ENCODE peak calls at places on chromosomes 6 and 20, in seven cellular contexts. O, F, V, X, T, M and Q are unnamed samples.

GRCh38 chr20:39605908-39606307 is 643.8 kb downstream of the DHX35 start:
- DNase-seq in O (no peak), T (no peak), M (no peak), F (no peak), X (no peak), V (peak), Q (no peak)

GRCh38 chr6:26394289-26394688 is 7.8 kb upstream of the BTN3A1 start:
- DNase-seq in M (no peak), X (no peak), T (no peak), O (peak), V (peak), F (no peak), Q (peak)

GRCh38 chr20:54044156-54044555 is 26.2 kb downstream of the BCAS1 start:
- DNase-seq in F (no peak), M (no peak), V (no peak), X (no peak), O (peak), T (no peak), Q (peak)

GRCh38 chr6:65531545-65531944 is 175.5 kb downstream of the EYS start:
- DNase-seq in V (no peak), F (no peak), M (no peak), O (no peak), T (no peak), X (no peak), Q (no peak)

GRCh38 chr6:3732345-3733141 is 19.0 kb downstream of the PXDC1 start:
- DNase-seq in T (peak), M (peak), F (peak), O (peak), V (peak), X (peak), Q (peak)

GRCh38 chr6:161870236-161870901 is 596.5 kb upstream of the AGPAT4 start:
- DNase-seq in V (no peak), O (no peak), M (no peak), X (no peak), F (no peak), T (no peak), Q (no peak)

GRCh38 chr6:251920-252319 is 40.4 kb upstream of the DUSP22 start:
- DNase-seq in T (no peak), V (no peak), M (no peak), F (no peak), X (no peak), O (no peak), Q (no peak)

GRCh38 chr6:160084198-160084776 is 37.3 kb upstream of the SLC22A1 start:
- DNase-seq in V (no peak), X (no peak), M (no peak), F (no peak), T (no peak), O (no peak), Q (no peak)

GRCh38 chr20:5067877-5068276 is 51.9 kb downstream of the PCNA start:
- DNase-seq in M (no peak), T (no peak), F (no peak), V (peak), O (no peak), X (no peak), Q (no peak)

GRCh38 chr6:74606488-74607135 is 599.2 kb downstream of the COL12A1 start:
- DNase-seq in T (peak), F (no peak), X (no peak), V (peak), M (no peak), O (peak), Q (peak)

GRCh38 chr6:12567682-12568081 is 148.9 kb upstream of the PHACTR1 start:
- DNase-seq in T (no peak), X (no peak), V (no peak), F (no peak), M (no peak), O (no peak), Q (no peak)

GRCh38 chr20:6767536-6768227 is at the start of gene BMP2:
- DNase-seq in V (no peak), O (peak), F (peak), X (peak), M (peak), T (peak), Q (peak)

GRCh38 chr6:141521440-141521839 is 611.3 kb upstream of the GJE1 start:
- DNase-seq in T (no peak), F (no peak), X (no peak), O (no peak), V (no peak), M (no peak), Q (peak)

GRCh38 chr6:152143359-152143758 is 335.9 kb downstream of the ESR1 start:
- DNase-seq in F (no peak), T (no peak), V (no peak), X (no peak), O (no peak), M (no peak), Q (no peak)

GRCh38 chr6:87968435-87969278 is 79.0 kb upstream of the SPACA1 start:
- DNase-seq in O (peak), X (peak), F (no peak), M (peak), T (peak), V (no peak), Q (no peak)

GRCh38 chr6:136593748-136594490 is 43.7 kb upstream of the MAP7 start:
- DNase-seq in M (no peak), T (peak), F (no peak), O (peak), V (peak), X (no peak), Q (peak)

GRCh38 chr6:88490865-88491264 is 324.7 kb upstream of the CNR1 start:
- DNase-seq in M (no peak), T (no peak), V (no peak), F (no peak), X (no peak), O (no peak), Q (no peak)

GRCh38 chr6:27871919-27872633 is 40.1 kb downstream of the OR2B2 start:
- DNase-seq in V (peak), T (peak), F (peak), X (peak), M (peak), O (peak), Q (peak)

DNA sequence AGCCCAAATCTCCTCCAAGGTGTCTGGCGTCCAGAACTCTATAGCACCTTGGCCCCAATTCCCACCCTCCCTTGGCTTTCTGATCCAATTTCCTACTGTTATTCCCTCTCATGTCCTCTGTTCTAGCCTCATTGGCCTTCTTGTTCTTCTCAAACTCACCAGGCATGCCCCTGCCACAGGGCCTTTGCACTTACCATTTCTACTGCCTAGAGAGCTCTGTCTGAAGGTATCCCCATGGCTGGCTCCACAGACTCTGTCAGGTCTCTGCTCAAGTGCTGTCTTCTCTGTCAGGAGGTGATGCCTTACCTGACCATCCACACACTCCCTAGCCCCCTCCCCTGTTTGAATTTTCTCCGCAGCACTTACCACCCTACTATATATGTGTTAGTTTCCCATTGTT is 5.6 kb upstream of the BMP6 start:
- DNase-seq in V (no peak), T (no peak), X (no peak), O (no peak), F (no peak), M (no peak), Q (no peak)
- H3K4ac ChIP-seq in V (no peak), T (no peak), X (no peak), O (no peak), F (no peak), M (no peak), Q (no peak)

GRCh38 chr6:40457261-40457660 is 129.9 kb downstream of the LRFN2 start:
- DNase-seq in F (no peak), X (no peak), O (no peak), V (no peak), M (no peak), T (no peak), Q (no peak)

GRCh38 chr6:40461643-40462042 is 125.5 kb downstream of the LRFN2 start:
- DNase-seq in M (no peak), F (no peak), O (no peak), X (no peak), T (no peak), V (no peak), Q (no peak)

GRCh38 chr6:40450483-40450882 is 136.7 kb downstream of the LRFN2 start:
- DNase-seq in O (no peak), T (no peak), X (no peak), F (no peak), M (no peak), V (no peak), Q (no peak)

GRCh38 chr6:40456390-40457013 is 130.7 kb downstream of the LRFN2 start:
- DNase-seq in V (no peak), O (no peak), X (no peak), F (no peak), T (no peak), M (no peak), Q (no peak)

DNA sequence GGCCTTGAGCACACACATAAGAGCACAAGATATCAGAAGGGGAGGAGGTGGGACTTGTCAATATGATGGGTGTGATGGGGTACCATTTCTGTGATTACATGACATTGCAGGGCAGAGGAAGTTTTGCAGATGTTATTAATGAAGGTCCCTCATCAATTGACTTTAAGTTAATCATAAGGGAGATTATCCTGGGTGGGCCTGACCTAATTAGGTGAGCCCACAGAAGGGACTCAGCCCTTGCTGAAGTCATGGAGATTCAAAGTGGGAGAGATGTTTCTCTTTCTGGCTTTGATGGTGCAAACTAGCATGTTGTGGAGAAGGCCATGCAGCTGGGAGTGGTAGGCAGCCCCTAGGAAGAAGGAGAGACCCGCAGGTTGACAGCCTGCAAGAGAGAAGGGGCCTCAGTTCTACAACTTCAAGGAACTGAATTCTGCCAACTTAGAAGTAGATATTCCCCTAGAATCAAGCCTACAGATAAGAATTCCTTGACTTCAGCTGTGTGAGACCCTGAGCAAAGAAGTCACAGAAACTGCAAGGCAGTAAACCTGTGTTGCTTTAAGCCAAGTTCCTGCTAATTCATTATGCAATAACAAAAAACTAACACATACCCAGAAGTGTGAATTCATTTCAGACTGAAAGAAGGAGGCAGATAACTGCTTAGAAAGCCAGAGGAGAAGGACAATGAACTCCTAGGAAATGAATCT is 131.3 kb downstream of the LRFN2 start:
- DNase-seq in M (no peak), V (no peak), F (no peak), X (no peak), O (no peak), T (no peak), Q (no peak)
- H3K4ac ChIP-seq in M (no peak), V (no peak), F (no peak), X (no peak), O (no peak), T (no peak), Q (no peak)

GRCh38 chr20:14114049-14114448 is 118.7 kb downstream of the MACROD2 start:
- DNase-seq in T (no peak), V (no peak), F (no peak), M (no peak), X (no peak), O (no peak), Q (no peak)
- H3K4ac ChIP-seq in T (no peak), V (no peak), F (no peak), M (no peak), X (no peak), O (no peak), Q (no peak)

GRCh38 chr20:51354191-51354768 is 188.2 kb downstream of the NFATC2 start:
- DNase-seq in O (peak), T (no peak), X (no peak), M (no peak), F (no peak), V (no peak), Q (peak)
- H3K4ac ChIP-seq in O (no peak), T (no peak), X (no peak), M (no peak), F (no peak), V (no peak), Q (peak)

DNA sequence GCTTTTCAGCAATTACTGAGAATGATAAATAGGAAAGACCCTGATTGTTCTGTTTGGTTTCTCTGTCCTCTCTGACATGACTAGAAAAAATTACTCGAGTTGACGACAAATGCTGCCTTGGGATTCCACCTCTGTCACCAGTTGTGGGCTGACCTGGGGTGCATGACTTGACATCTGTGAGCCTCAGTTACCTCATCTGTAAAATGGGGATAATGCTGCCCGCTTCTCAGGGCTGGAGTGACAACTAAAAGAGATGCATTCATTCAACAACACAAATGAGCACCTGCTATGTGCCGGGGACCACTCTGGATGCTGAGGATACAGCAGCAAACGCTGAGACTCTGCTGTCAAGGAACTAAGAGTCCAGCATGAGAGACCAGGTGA is 94.8 kb downstream of the NFATC2 start:
- DNase-seq in T (no peak), M (no peak), X (no peak), F (no peak), V (no peak), O (no peak), Q (no peak)
- H3K4ac ChIP-seq in T (no peak), M (no peak), X (no peak), F (no peak), V (peak), O (peak), Q (peak)

GRCh38 chr6:85089255-85089654 is 324.9 kb upstream of the TBX18 start:
- DNase-seq in M (no peak), X (no peak), O (no peak), V (no peak), F (no peak), T (no peak), Q (no peak)

GRCh38 chr6:85081102-85081501 is 316.7 kb upstream of the TBX18 start:
- DNase-seq in F (no peak), M (no peak), O (no peak), X (no peak), T (no peak), V (no peak), Q (no peak)

DNA sequence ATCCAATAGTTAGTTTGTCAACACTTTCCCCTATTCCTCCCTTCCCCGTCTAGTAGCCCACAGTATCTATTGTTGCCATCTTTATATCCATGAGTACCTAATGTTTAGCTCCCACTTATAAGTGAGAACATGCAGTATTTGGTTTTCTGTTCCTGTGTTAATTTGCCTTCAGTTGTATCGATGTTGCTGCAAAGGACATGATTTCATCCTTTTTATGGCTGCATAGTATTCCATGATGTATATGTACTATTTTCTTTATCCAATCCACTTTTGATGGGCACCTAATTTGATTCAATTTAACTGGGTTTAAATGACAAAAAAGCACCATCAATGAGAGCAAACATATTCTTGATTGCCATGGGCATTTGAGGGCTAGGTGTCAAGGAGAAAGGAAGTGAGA is 321.5 kb upstream of the TBX18 start:
- DNase-seq in X (no peak), M (no peak), F (no peak), O (no peak), V (no peak), T (no peak), Q (no peak)
- H3K4ac ChIP-seq in X (no peak), M (no peak), F (no peak), O (no peak), V (no peak), T (no peak), Q (no peak)

DNA sequence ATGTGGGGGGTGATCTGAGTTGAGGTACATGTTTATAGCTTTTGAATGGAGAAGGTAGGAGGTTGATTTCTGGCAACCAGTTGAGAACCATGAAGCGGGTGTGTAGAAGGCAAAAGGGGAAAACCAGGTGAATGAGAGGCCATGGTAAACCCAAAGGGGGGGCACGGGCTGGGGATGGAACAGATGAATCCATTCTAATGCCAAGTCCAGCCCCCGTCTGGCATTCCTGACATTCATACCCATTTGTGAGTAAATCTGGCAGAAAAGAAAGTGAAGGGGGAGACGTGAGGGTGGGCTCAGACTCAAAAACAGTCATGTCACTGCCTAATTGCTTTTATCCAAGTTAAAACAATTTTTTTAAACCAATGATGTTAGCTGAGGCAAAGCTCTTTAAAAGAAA is 172.8 kb upstream of the QKI start:
- DNase-seq in M (no peak), F (no peak), X (no peak), O (no peak), T (no peak), V (no peak), Q (no peak)
- H3K4ac ChIP-seq in M (no peak), F (no peak), X (no peak), O (no peak), T (no peak), V (no peak), Q (no peak)

DNA sequence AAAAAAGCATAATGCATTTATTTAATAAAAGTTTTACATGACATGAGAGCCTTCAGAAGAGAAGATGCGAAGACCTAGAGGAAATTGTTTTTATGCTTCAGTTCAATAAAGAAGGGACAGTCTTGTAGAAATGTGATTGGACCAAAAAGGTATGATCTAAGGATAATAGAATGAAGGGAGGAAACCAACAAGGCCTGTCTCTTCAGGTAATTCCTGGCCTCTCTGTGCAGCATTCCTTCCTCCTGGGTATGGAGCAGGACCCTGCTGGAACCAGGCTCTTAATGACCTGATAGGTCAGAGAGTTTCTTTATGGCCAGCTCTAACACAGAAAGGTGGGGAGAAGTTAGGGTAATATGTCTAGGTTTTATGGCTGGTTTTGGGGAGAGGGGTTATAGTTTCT is 162.8 kb upstream of the HEY2 start:
- DNase-seq in M (no peak), X (no peak), F (no peak), V (no peak), T (peak), O (no peak), Q (no peak)
- H3K4ac ChIP-seq in M (no peak), X (no peak), F (no peak), V (no peak), T (no peak), O (no peak), Q (no peak)